ENCODE peak calls at places on chromosomes 13 and 19, in ten cellular contexts. Q, N, Y, L, J, F, U, P, Z and A are unnamed samples.

GRCh38 chr19:19662866-19663291 is 597 bp downstream of the ATP13A1 start:
- DNase-seq in Q (no peak), N (peak), Y (no peak), L (no peak), J (peak), F (no peak), U (no peak), P (peak), Z (no peak), A (no peak)

GRCh38 chr19:2337329-2337707 is 8.8 kb downstream of the SPPL2B start:
- DNase-seq in Q (peak), N (peak), Y (peak), L (no peak), J (no peak), F (no peak), U (no peak), P (no peak), Z (no peak), A (no peak)

GRCh38 chr13:99403458-99403971 is 96.3 kb upstream of the GPR183 start:
- DNase-seq in Q (no peak), N (no peak), Y (no peak), L (no peak), J (no peak), F (no peak), U (no peak), P (no peak), Z (no peak), A (no peak)

GRCh38 chr19:1302534-1303239 is 17.0 kb downstream of the EFNA2 start:
- DNase-seq in Q (peak), N (no peak), Y (peak), L (no peak), J (no peak), F (no peak), U (no peak), P (no peak), Z (no peak), A (no peak)

GRCh38 chr13:113184568-113185440 is 23.7 kb downstream of the PCID2 start:
- DNase-seq in Q (peak), N (no peak), Y (no peak), L (no peak), J (no peak), F (no peak), U (no peak), P (no peak), Z (no peak), A (no peak)

GRCh38 chr19:8251025-8251472 is 41.9 kb downstream of the CERS4 start:
- DNase-seq in Q (peak), N (no peak), Y (peak), L (no peak), J (peak), F (no peak), U (peak), P (peak), Z (no peak), A (no peak)

GRCh38 chr19:17886515-17886914 is 14.8 kb downstream of the SLC5A5 start:
- DNase-seq in Q (no peak), N (no peak), Y (no peak), L (no peak), J (no peak), F (no peak), U (no peak), P (no peak), Z (no peak), A (no peak)

GRCh38 chr19:57452307-57452706 is 4.6 kb downstream of the VN1R1 start:
- DNase-seq in Q (no peak), N (no peak), Y (no peak), L (no peak), J (no peak), F (no peak), U (no peak), P (no peak), Z (no peak), A (no peak)

GRCh38 chr19:39237200-39238184 is 7.3 kb downstream of the IFNL3 start:
- DNase-seq in Q (no peak), N (peak), Y (no peak), L (no peak), J (no peak), F (no peak), U (peak), P (peak), Z (peak), A (no peak)

GRCh38 chr19:751501-752341 is 809 bp downstream of the MISP start:
- DNase-seq in Q (no peak), N (peak), Y (no peak), L (no peak), J (peak), F (no peak), U (peak), P (peak), Z (no peak), A (peak)

GRCh38 chr13:41812237-41812636 is 148.7 kb downstream of the VWA8 start:
- DNase-seq in Q (no peak), N (no peak), Y (no peak), L (no peak), J (no peak), F (no peak), U (no peak), P (no peak), Z (no peak), A (no peak)

GRCh38 chr13:60261432-60262351 is 98.0 kb upstream of the DIAPH3 start:
- DNase-seq in Q (no peak), N (no peak), Y (no peak), L (no peak), J (no peak), F (no peak), U (no peak), P (no peak), Z (no peak), A (no peak)

GRCh38 chr13:99978781-99979452 is 2.7 kb upstream of the ZIC2 start:
- DNase-seq in Q (no peak), N (peak), Y (no peak), L (no peak), J (no peak), F (no peak), U (no peak), P (no peak), Z (no peak), A (no peak)

GRCh38 chr19:35869327-35870123 is 1.2 kb downstream of the APLP1 start:
- DNase-seq in Q (peak), N (peak), Y (peak), L (no peak), J (peak), F (no peak), U (peak), P (peak), Z (peak), A (no peak)

GRCh38 chr13:35978607-35979316 is 152.4 kb downstream of the DCLK1 start:
- DNase-seq in Q (peak), N (peak), Y (no peak), L (no peak), J (peak), F (no peak), U (peak), P (peak), Z (no peak), A (peak)

GRCh38 chr13:26719356-26719945 is 41.1 kb downstream of the GPR12 start:
- DNase-seq in Q (no peak), N (peak), Y (no peak), L (no peak), J (peak), F (no peak), U (peak), P (no peak), Z (no peak), A (no peak)

GRCh38 chr13:76271728-76272232 is 614.4 kb downstream of the KCTD12 start:
- DNase-seq in Q (no peak), N (peak), Y (no peak), L (no peak), J (no peak), F (no peak), U (peak), P (no peak), Z (no peak), A (no peak)

GRCh38 chr19:3055741-3056453 is 6.4 kb downstream of the TLE5 start:
- DNase-seq in Q (no peak), N (peak), Y (no peak), L (no peak), J (no peak), F (no peak), U (no peak), P (peak), Z (no peak), A (no peak)

GRCh38 chr13:84649853-84650252 is 767.6 kb upstream of the SLITRK1 start:
- DNase-seq in Q (no peak), N (no peak), Y (no peak), L (no peak), J (no peak), F (no peak), U (peak), P (peak), Z (no peak), A (peak)

GRCh38 chr13:74867460-74867859 is 614.5 kb downstream of the TBC1D4 start:
- DNase-seq in Q (no peak), N (no peak), Y (no peak), L (no peak), J (no peak), F (no peak), U (peak), P (peak), Z (no peak), A (no peak)

GRCh38 chr13:110554227-110554836 is 7.2 kb downstream of the RAB20 start:
- DNase-seq in Q (no peak), N (no peak), Y (no peak), L (no peak), J (no peak), F (no peak), U (no peak), P (no peak), Z (no peak), A (no peak)

GRCh38 chr13:106110241-106110855 is 425.1 kb downstream of the EFNB2 start:
- DNase-seq in Q (no peak), N (peak), Y (no peak), L (no peak), J (peak), F (no peak), U (peak), P (no peak), Z (no peak), A (peak)

GRCh38 chr19:40512473-40513344 is 45.9 kb downstream of the SPTBN4 start:
- DNase-seq in Q (no peak), N (peak), Y (no peak), L (no peak), J (peak), F (no peak), U (no peak), P (no peak), Z (no peak), A (no peak)

GRCh38 chr19:54517483-54517882 is 14.9 kb downstream of the LAIR2 start:
- DNase-seq in Q (peak), N (peak), Y (no peak), L (no peak), J (peak), F (no peak), U (peak), P (peak), Z (peak), A (peak)

GRCh38 chr13:98890186-98890585 is 87.7 kb downstream of the DOCK9 start:
- DNase-seq in Q (peak), N (no peak), Y (peak), L (no peak), J (peak), F (no peak), U (peak), P (peak), Z (no peak), A (no peak)